ENCODE peak calls at places on chromosome 18, in four cellular contexts. K, P, B and A are unnamed samples.

GRCh38 chr18:38009335-38009734 is 443.7 kb upstream of the CELF4 start:
- DNase-seq in B (no peak), P (no peak), K (no peak), A (no peak)

GRCh38 chr18:56086176-56086575 is 498.2 kb upstream of the TCF4 start:
- DNase-seq in K (no peak), B (no peak), P (no peak), A (no peak)

GRCh38 chr18:55322176-55322735 is 265.7 kb downstream of the TCF4 start:
- DNase-seq in K (no peak), P (no peak), B (peak), A (peak)

GRCh38 chr18:73774836-73775509 is 372.7 kb downstream of the FBXO15 start:
- DNase-seq in B (no peak), P (no peak), K (no peak), A (peak)

GRCh38 chr18:32975166-32975441 is 202.3 kb upstream of the KLHL14 start:
- DNase-seq in B (no peak), K (no peak), P (no peak), A (no peak)

GRCh38 chr18:45957100-45957499 is 10.0 kb downstream of the EPG5 start:
- DNase-seq in P (no peak), K (no peak), B (no peak), A (no peak)

GRCh38 chr18:5500158-5500939 is 43.4 kb downstream of the EPB41L3 start:
- DNase-seq in P (no peak), K (no peak), B (no peak), A (no peak)

GRCh38 chr18:79611040-79611681 is 68.4 kb upstream of the CTDP1 start:
- DNase-seq in K (peak), P (no peak), B (no peak), A (peak)

GRCh38 chr18:26477828-26478466 is 70.4 kb downstream of the KCTD1 start:
- DNase-seq in B (no peak), K (no peak), P (no peak), A (no peak)

GRCh38 chr18:45894818-45895217 is 69.3 kb downstream of the SIGLEC15 start:
- DNase-seq in P (no peak), K (no peak), B (no peak), A (no peak)

GRCh38 chr18:2981212-2981728 is 31.7 kb downstream of the LPIN2 start:
- DNase-seq in B (no peak), P (no peak), K (no peak), A (no peak)

GRCh38 chr18:76937597-76937996 is 115.2 kb downstream of the ZNF236 start:
- DNase-seq in K (no peak), B (no peak), P (no peak), A (no peak)

GRCh38 chr18:62386616-62387015 is 61.5 kb downstream of the TNFRSF11A start:
- DNase-seq in K (no peak), B (no peak), P (no peak), A (no peak)

GRCh38 chr18:29321561-29321960 is 1144.6 kb upstream of the CDH2 start:
- DNase-seq in B (no peak), K (no peak), P (no peak), A (no peak)

GRCh38 chr18:40875101-40875500 is 1079.9 kb upstream of the PIK3C3 start:
- DNase-seq in P (no peak), B (no peak), K (no peak), A (no peak)

GRCh38 chr18:51813740-51814139 is 526.3 kb upstream of the DCC start:
- DNase-seq in B (no peak), P (no peak), K (no peak), A (no peak)

GRCh38 chr18:51664236-51664635 is 466.8 kb upstream of the MEX3C start:
- DNase-seq in K (no peak), P (no peak), B (no peak), A (no peak)

GRCh38 chr18:57789759-57790158 is 13.4 kb downstream of the ATP8B1 start:
- DNase-seq in K (no peak), P (no peak), B (no peak), A (no peak)
- TF ChIP-seq ATF3 in K (no peak), P (no peak), B (no peak), A (no peak)

DNA sequence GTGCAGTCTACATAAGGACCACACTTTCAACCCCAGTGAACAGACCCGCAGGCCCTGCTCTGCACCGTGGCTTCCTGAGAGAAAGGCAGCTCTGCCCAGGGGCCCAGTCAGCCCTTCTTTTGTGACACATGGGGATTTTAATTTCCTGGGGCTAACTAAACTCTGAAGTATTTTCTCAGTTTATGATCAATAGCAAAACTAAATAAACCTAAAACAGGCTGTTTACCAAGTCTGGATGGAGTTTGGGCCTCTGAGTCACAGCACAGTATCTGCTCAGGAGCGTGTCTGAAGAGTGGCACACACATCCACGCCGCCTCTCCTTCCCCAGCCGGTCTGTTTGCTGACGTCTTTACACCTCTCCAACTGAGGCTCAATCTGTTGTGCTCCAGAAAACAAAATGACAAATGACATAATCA is 72.3 kb downstream of the LDLRAD4 start:
- DNase-seq in K (no peak), B (no peak), P (no peak), A (no peak)
- TF ChIP-seq ATF3 in K (no peak), B (no peak), P (no peak), A (no peak)

DNA sequence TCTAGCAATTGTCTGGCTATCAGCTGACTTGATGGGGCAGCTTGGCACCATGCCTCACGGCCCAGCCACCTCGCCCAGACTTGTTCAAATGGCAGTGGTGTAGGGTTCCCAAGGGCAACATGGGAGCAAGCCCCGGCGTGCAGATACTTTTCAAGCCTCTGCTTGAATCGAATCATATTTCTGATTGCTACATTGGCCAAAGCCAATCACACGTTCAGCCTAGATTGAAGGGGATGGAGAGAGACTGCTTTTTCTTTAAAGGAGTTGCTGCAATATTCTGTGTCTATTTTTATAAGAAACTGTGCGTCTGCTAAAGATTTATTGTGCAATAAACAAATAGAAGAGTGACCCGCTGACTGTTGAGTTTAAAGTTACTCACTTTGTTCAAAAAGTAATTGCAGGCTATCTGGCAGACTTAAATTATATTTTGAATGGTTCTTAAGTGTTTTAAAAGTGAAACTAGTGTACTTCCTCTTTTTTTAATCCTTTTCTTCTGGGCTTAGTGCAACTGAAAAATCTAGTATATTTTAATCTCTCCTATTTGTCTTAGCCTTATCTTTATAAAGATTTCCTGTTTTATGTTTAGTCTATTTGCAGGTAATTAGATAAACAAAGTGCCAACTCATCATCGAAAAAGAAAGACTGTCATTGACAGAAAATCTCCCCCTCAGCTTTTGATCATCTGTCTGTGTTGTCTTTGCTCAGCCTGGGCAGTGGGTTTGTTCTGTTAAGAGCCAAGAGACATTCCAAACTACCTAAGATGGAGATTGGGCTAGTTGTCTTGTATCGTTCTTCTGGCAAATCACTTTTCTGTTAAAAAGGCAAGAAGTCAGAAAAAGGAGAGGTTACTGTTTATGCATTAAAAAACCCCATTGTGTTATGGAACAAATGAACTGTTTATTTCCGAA is 156.1 kb downstream of the TPGS2 start:
- DNase-seq in B (no peak), K (no peak), P (no peak), A (no peak)
- TF ChIP-seq ATF3 in B (no peak), K (no peak), P (no peak), A (no peak)

DNA sequence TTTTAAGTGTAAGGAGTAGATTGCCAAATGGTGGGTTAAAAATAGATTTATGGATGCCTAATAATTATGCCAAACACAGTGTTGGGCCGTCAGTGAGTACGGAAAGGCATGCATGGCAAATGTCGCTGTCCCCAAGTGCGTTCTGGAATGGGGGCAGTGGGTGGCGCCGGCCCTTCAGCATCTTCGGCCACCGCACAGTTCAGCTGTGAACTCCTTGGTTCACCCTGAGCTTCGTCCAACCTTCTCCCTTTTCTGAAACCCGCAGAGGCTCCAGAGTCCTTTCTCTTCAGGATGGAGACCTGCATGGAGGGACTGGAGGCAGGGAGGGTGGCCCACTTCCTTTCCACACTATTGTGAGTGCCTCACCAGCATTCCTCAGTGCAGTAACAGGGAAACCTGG is 74.8 kb upstream of the TXNDC2 start:
- DNase-seq in P (no peak), B (no peak), K (no peak), A (peak)
- TF ChIP-seq ATF3 in P (no peak), B (no peak), K (no peak), A (no peak)

GRCh38 chr18:59874166-59874565 is 25.6 kb upstream of the PMAIP1 start:
- DNase-seq in B (no peak), P (peak), K (peak), A (no peak)
- TF ChIP-seq ATF3 in B (no peak), P (no peak), K (peak), A (no peak)

GRCh38 chr18:36330435-36331049 is 33.0 kb downstream of the FHOD3 start:
- DNase-seq in K (no peak), B (no peak), P (no peak), A (no peak)

GRCh38 chr18:36328916-36329315 is 31.4 kb downstream of the FHOD3 start:
- DNase-seq in P (no peak), K (no peak), B (no peak), A (no peak)

GRCh38 chr18:36328385-36328858 is 30.9 kb downstream of the FHOD3 start:
- DNase-seq in P (no peak), K (no peak), B (no peak), A (no peak)

GRCh38 chr18:36331541-36331971 is 34.0 kb downstream of the FHOD3 start:
- DNase-seq in K (no peak), B (no peak), P (no peak), A (no peak)

GRCh38 chr18:36329684-36330434 is 32.3 kb downstream of the FHOD3 start:
- DNase-seq in P (no peak), K (no peak), B (no peak), A (no peak)
- TF ChIP-seq ATF3 in P (no peak), K (no peak), B (no peak), A (no peak)

DNA sequence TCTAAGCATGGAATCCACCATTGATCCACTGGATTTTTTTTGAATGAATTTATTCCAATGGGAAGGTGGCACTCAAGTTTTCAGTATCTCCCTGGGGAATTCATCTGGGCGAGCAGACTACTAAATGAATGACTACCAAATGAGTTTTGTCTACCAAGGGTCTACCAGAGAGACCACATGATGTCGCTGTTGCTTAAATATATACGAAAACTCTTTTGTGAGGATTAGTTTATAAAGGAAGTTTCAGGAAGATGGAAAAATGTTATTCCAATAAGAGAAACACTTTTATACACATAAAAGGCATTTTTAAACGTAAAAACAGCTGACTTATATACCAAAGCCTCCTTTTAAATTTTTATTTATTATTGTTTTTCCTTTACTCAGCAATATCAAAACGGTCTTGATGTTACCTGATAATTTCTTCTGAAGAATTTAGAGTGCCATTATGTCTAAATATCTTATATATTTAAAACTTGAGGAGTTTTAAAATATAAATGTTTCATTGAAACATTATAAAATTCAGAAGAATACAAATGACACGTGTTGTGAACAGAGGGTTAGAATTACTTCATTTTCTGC is 139.7 kb downstream of the HRH4 start:
- DNase-seq in B (no peak), P (peak), K (peak), A (no peak)
- TF ChIP-seq ATF3 in B (no peak), P (no peak), K (no peak), A (no peak)

GRCh38 chr18:12254820-12255511 is 805 bp downstream of the CIDEA start:
- DNase-seq in B (no peak), P (no peak), K (no peak), A (peak)

GRCh38 chr18:12254137-12254819 is at the start of gene CIDEA:
- DNase-seq in K (no peak), P (no peak), B (no peak), A (peak)

GRCh38 chr18:12256946-12257345 is 2.8 kb downstream of the CIDEA start:
- DNase-seq in P (no peak), B (no peak), K (no peak), A (no peak)

GRCh38 chr18:12253517-12254136 is 534 bp upstream of the CIDEA start:
- DNase-seq in P (no peak), K (no peak), B (no peak), A (no peak)

GRCh38 chr18:12255626-12256026 is 1.5 kb downstream of the CIDEA start:
- DNase-seq in P (peak), B (no peak), K (peak), A (no peak)
- TF ChIP-seq ATF3 in P (no peak), B (no peak), K (no peak), A (no peak)

DNA sequence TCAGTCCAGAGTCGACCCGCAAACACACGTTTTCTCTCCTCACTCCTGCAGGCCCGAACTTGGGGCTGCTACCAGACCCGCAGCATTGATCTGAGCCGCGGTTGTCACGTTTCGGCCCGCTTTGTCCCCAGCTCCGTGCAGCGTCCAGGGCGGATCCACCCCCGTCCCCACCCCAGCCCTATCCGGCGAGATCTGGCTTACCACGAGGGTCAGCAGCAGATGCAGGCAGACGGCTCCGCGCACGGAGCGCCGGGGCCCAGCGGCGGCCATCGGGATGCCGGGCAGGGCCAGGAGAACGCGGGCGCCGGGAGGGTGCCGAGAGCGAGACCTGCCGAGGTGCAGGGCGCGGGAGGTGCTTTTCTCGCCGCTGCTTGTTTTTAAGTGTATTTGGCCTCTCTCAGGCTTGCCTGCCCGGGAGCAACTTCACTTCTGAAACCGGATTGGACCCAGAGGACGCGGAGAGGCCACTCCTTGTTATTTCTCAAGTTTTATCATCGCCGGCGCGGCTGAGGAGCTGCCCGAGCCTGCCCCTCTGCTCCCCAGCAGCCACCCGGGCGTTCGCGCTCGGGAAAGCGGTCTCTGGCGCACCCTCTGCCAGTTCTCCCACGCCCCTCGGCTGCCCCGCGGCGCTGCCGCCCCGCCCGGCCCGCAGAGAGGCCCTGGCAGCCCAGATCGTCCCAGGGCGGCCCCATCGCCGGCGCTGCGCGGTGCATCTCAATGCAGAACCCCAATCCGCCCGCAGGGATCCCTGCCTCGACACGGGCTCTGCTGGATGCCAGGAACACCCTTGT is at the start of gene DSC3:
- DNase-seq in K (no peak), B (no peak), P (no peak), A (peak)
- TF ChIP-seq ATF3 in K (no peak), B (no peak), P (no peak), A (no peak)